ENCODE peak calls at places on chromosomes 7 and 10, in four cellular contexts. A is GM12878, H is SK-N-SH, Q is K562. S is an unnamed sample.

GRCh38 chr7:28572321-28573058 is 160.2 kb downstream of the CREB5 start:
- DNase-seq in A (no peak), H (peak), Q (no peak), S (no peak)

GRCh38 chr10:75226656-75227055 is 9.1 kb downstream of the COMTD1 start:
- DNase-seq in A (no peak), H (no peak), Q (no peak), S (peak)

GRCh38 chr7:26653430-26653911 is 210.9 kb downstream of the SKAP2 start:
- DNase-seq in A (no peak), H (no peak), Q (no peak), S (no peak)

GRCh38 chr10:93954726-93955363 is 38.9 kb upstream of the PLCE1 start:
- DNase-seq in A (no peak), H (no peak), Q (no peak), S (no peak)

GRCh38 chr7:139776486-139777303 is 1.1 kb downstream of the HIPK2 start:
- DNase-seq in A (peak), H (peak), Q (peak), S (no peak)

GRCh38 chr10:52318136-52318810 is 4.2 kb downstream of the DKK1 start:
- DNase-seq in A (no peak), H (no peak), Q (no peak), S (no peak)

GRCh38 chr7:102875700-102876192 is 37.1 kb upstream of the LRRC17 start:
- DNase-seq in A (no peak), H (no peak), Q (peak), S (no peak)

GRCh38 chr10:22230331-22230833 is 12.6 kb upstream of the EBLN1 start:
- DNase-seq in A (no peak), H (peak), Q (peak), S (no peak)

GRCh38 chr10:87578799-87579401 is 74.2 kb downstream of the MINPP1 start:
- DNase-seq in A (no peak), H (no peak), Q (no peak), S (no peak)

GRCh38 chr7:2717293-2717904 is 29.4 kb downstream of the AMZ1 start:
- DNase-seq in A (no peak), H (peak), Q (peak), S (no peak)

GRCh38 chr10:77348082-77348481 is 289.5 kb downstream of the KCNMA1 start:
- DNase-seq in A (no peak), H (no peak), Q (no peak), S (no peak)

GRCh38 chr7:18786796-18787195 is 291.2 kb downstream of the HDAC9 start:
- DNase-seq in A (no peak), H (no peak), Q (no peak), S (no peak)

GRCh38 chr10:130013938-130014733 is 50.1 kb upstream of the EBF3 start:
- DNase-seq in A (no peak), H (no peak), Q (no peak), S (no peak)

GRCh38 chr7:141654551-141654950 is 47.4 kb downstream of the DENND11 start:
- DNase-seq in A (peak), H (peak), Q (peak), S (peak)

GRCh38 chr7:111561659-111561908 is 708 bp downstream of the IMMP2L start:
- DNase-seq in A (no peak), H (no peak), Q (peak), S (no peak)

GRCh38 chr10:78185693-78186055 is 152.0 kb downstream of the RPS24 start:
- DNase-seq in A (no peak), H (no peak), Q (no peak), S (no peak)

GRCh38 chr10:35881320-35881719 is 239.2 kb upstream of the FZD8 start:
- DNase-seq in A (no peak), H (no peak), Q (no peak), S (no peak)

GRCh38 chr7:95996174-95996573 is 223.8 kb downstream of the DYNC1I1 start:
- DNase-seq in A (no peak), H (no peak), Q (no peak), S (no peak)

GRCh38 chr10:96673318-96674099 is 46.8 kb downstream of the PIK3AP1 start:
- DNase-seq in A (peak), H (no peak), Q (no peak), S (no peak)

GRCh38 chr7:46713868-46714596 is 793.0 kb upstream of the IGFBP3 start:
- DNase-seq in A (no peak), H (no peak), Q (no peak), S (no peak)

GRCh38 chr10:88557659-88558058 is 25.5 kb downstream of the RNLS start:
- DNase-seq in A (no peak), H (no peak), Q (no peak), S (no peak)

GRCh38 chr10:133520193-133520738 is 6.9 kb upstream of the CYP2E1 start:
- DNase-seq in A (peak), H (peak), Q (peak), S (peak)

GRCh38 chr7:118429141-118429540 is 204.6 kb downstream of the ANKRD7 start:
- DNase-seq in A (no peak), H (no peak), Q (no peak), S (no peak)

GRCh38 chr10:124224331-124225028 is 131.1 kb upstream of the CHST15 start:
- DNase-seq in A (no peak), H (no peak), Q (no peak), S (no peak)

GRCh38 chr7:119351320-119351719 is 921.7 kb upstream of the KCND2 start:
- DNase-seq in A (no peak), H (no peak), Q (no peak), S (no peak)

GRCh38 chr7:85341121-85341520 is 154.3 kb upstream of the SEMA3D start:
- DNase-seq in A (no peak), H (no peak), Q (no peak), S (no peak)

GRCh38 chr7:124276005-124276606 is 243.2 kb upstream of the TMEM229A start:
- DNase-seq in A (no peak), H (peak), Q (peak), S (peak)

GRCh38 chr10:130751106-130751840 is 560.2 kb downstream of the TCERG1L start:
- DNase-seq in A (no peak), H (no peak), Q (no peak), S (no peak)

GRCh38 chr7:45967591-45968157 is 46.6 kb upstream of the IGFBP3 start:
- DNase-seq in A (no peak), H (no peak), Q (no peak), S (no peak)

GRCh38 chr10:27138277-27138676 is 15.9 kb downstream of the YME1L1 start:
- DNase-seq in A (no peak), H (no peak), Q (no peak), S (no peak)

GRCh38 chr7:135160098-135160857 is 10.2 kb downstream of the CYREN start:
- DNase-seq in A (no peak), H (no peak), Q (peak), S (no peak)

GRCh38 chr10:20059084-20059835 is 243.0 kb downstream of the PLXDC2 start:
- DNase-seq in A (no peak), H (no peak), Q (no peak), S (no peak)

GRCh38 chr7:50266893-50267386 is 37.6 kb upstream of the IKZF1 start:
- DNase-seq in A (peak), H (no peak), Q (peak), S (no peak)

GRCh38 chr10:96618648-96619047 is 31.8 kb upstream of the TM9SF3 start:
- DNase-seq in A (no peak), H (no peak), Q (no peak), S (no peak)

DNA sequence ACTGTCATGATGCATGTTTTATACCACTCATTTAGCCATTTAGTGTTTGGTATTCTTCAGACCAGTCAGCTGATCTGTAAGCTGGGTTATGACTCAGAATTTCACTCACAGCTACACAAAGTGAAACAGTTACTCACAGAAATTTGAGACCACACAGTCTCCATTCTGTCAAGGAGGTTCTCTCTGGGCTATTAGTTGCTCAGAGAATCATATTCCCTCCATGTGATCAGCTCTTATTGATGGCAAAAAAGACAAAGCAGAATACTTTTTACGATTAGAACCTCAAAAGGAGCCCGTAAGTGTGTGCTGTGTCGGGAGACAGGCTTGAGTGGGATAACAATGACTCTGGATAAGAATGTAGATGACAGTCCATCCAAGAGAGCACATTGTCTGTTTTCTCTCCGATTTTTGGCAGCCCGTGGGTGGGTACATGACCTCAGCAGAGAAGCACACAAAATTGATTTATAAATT is 277.6 kb upstream of the SORCS1 start:
- DNase-seq in A (peak), H (no peak), Q (no peak), S (no peak)
- TF ChIP-seq USF1 in A (no peak), H (peak), Q (no peak), S (no peak)

DNA sequence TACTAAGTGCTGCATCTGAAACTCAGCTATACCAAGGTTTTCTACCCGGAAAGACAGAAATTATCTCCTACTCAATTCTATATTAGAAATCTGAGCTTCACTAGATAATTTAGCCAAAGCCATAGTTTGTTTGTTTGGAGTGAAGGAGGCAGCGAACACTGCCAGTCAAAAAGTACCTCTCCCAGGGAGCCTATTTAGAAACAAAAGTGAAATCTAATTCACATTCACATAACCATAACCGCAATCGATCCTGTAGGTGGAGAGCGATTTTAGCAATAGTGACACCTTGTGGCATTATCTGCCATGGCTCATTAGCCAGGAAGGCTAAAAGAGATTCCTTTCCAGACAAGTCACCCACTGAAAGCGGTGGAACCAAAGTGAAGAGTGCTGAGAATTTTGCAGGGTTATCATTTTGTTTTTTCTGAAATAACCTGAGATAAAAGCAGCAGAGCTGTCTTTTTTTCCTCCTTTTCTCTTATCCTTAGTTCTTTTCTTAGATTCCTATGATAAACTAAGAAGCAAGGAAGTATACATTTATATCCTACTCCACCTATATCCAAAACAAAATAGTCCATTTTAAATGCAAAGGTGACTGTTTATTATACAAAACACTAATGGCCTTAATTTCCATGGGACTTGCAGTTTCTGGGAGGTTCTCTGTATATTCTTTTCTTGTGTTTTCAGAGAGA is 83.7 kb upstream of the BET1 start:
- DNase-seq in A (peak), H (peak), Q (peak), S (peak)
- TF ChIP-seq USF1 in A (no peak), H (no peak), Q (no peak), S (no peak)

DNA sequence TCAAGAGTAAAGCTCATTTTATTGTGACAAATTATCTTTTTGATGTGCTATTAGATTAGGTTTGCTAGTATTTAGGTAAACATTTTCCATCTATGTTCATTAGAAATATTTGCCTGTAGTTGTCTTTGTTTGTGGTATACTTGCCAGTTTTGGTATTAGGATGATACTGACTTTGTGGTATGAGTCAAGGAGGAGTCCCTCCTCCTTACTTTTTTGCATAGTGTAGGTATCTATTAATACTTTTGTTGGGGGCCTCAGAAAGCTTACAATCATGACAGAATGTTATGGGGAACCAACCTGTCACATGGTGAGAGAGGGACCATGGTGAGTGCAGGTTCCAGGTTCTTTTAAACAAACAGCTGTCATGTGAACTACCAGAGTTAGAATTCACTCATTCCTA is 102.1 kb downstream of the ZWINT start:
- DNase-seq in A (no peak), H (no peak), Q (no peak), S (no peak)
- TF ChIP-seq USF1 in A (no peak), H (no peak), Q (no peak), S (no peak)

GRCh38 chr10:118452098-118452497 is 110.0 kb upstream of the FAM204A start:
- DNase-seq in A (no peak), H (no peak), Q (no peak), S (no peak)

GRCh38 chr10:118445535-118445934 is 103.4 kb upstream of the FAM204A start:
- DNase-seq in A (no peak), H (no peak), Q (no peak), S (no peak)

GRCh38 chr10:118447478-118447877 is 105.4 kb upstream of the FAM204A start:
- DNase-seq in A (no peak), H (peak), Q (no peak), S (no peak)

GRCh38 chr10:118448744-118449143 is 106.6 kb upstream of the FAM204A start:
- DNase-seq in A (no peak), H (no peak), Q (no peak), S (no peak)

DNA sequence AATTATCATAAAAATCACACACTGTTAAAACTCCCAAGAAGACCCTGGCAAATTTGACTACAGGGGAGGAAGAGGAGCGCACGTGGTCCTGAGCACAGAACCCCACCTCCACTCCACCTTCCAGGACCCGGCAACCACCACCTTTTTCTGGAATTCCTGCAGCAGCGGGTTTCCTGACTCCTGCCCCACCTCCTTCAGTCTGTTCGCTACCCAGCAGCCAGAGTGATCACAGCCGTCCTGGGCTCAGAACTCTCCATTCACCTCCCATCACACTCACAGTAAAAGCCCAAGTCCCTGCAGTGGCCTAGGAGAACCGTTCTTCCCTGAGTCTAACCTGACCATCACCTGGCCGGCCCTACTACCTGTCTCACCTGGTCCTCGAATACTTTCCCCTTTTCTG is 107.4 kb upstream of the FAM204A start:
- DNase-seq in A (no peak), H (no peak), Q (no peak), S (no peak)
- TF ChIP-seq USF1 in A (no peak), H (no peak), Q (no peak), S (no peak)

DNA sequence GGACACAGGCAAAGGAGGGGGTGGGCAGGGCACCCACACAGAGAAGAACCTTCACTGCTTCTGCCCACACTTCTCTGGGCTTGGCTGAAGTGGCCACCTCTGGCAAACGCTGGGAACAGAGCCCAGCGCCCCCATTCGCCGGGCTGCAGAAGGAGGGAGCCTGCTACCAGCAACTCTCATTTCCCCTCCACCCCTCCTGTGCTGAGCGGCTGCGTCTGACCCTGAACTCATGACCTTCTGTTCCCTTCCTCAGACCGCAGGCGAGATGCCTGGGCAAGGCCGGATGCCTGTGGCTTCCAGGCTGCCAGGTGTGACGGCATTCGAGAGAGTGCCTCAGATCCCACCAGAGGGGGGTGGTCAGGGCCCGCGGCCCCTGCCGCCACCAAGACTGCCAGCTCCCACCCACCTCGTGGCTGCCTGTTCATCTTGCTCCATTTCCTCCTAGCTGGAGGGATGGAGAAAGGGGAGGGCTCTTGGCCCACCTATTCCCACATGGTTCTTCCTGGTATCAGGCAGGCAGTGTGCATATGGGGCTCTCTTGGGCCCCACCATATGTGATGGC is 19.8 kb downstream of the DNAJB12 start:
- DNase-seq in A (peak), H (peak), Q (no peak), S (no peak)
- TF ChIP-seq USF1 in A (no peak), H (no peak), Q (peak), S (no peak)

DNA sequence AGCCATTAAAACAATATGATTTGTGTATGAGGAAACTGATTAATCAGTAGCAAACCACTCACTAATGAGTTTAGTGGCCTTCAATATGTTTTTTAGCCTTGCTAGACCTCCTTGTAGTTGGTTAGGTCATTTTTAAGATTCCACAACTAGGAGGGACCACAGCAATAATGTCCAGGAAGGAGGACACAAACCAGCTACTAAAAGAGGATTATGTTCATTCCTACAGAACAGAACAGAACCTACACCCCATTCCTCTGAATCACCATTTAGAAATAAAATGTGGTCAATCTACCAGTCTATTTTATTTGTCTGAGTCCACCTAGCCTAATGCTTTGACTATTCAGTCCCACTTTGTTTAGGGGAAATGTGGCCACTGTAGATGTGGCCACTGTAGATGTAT is 226.3 kb downstream of the GLI3 start:
- DNase-seq in A (no peak), H (no peak), Q (no peak), S (no peak)
- TF ChIP-seq USF1 in A (no peak), H (no peak), Q (no peak), S (no peak)

GRCh38 chr10:73408061-73408460 is 5.8 kb downstream of the ANXA7 start:
- DNase-seq in A (no peak), H (no peak), Q (no peak), S (no peak)
- TF ChIP-seq USF1 in A (no peak), H (no peak), Q (no peak), S (no peak)

GRCh38 chr7:24082826-24083225 is 201.2 kb upstream of the NPY start:
- DNase-seq in A (no peak), H (no peak), Q (no peak), S (no peak)
- TF ChIP-seq USF1 in A (no peak), H (no peak), Q (no peak), S (no peak)

GRCh38 chr7:152760384-152761115 is 998 bp downstream of the ACTR3B start:
- DNase-seq in A (no peak), H (peak), Q (peak), S (no peak)

GRCh38 chr7:152756126-152756525 is 3.4 kb upstream of the ACTR3B start:
- DNase-seq in A (no peak), H (no peak), Q (no peak), S (no peak)

GRCh38 chr7:152759655-152760383 is at the start of gene ACTR3B:
- DNase-seq in A (no peak), H (peak), Q (peak), S (peak)

GRCh38 chr7:152761116-152761748 is 1.7 kb downstream of the ACTR3B start:
- DNase-seq in A (no peak), H (no peak), Q (no peak), S (no peak)

DNA sequence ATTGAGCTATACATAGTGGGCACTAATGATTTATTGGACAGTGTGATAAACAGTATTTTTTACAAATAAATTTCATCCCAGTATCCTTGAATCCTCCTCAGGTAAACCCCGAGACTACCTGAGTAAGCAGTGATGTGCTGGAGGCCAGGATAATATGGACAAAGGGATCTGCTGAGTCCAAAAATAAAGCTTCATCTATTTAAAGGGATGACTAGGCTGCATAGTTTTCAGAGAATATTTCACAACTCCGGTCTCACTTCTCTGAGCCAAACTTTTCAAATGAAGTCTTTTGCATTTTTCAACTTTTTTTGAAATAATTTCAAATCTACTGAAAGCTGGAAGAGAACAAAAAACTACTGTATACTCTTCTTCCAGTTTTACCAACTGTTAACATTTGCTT is 2.5 kb downstream of the ACTR3B start:
- DNase-seq in A (no peak), H (no peak), Q (no peak), S (no peak)
- TF ChIP-seq USF1 in A (no peak), H (no peak), Q (no peak), S (no peak)

GRCh38 chr10:5618042-5618441 is 48.4 kb downstream of the ASB13 start:
- DNase-seq in A (no peak), H (no peak), Q (no peak), S (no peak)

GRCh38 chr10:5618829-5619228 is 47.6 kb downstream of the ASB13 start:
- DNase-seq in A (no peak), H (peak), Q (peak), S (no peak)

GRCh38 chr10:5616046-5616445 is 50.3 kb downstream of the ASB13 start:
- DNase-seq in A (no peak), H (no peak), Q (no peak), S (no peak)

GRCh38 chr10:5616871-5617270 is 49.5 kb downstream of the ASB13 start:
- DNase-seq in A (no peak), H (no peak), Q (no peak), S (no peak)

GRCh38 chr10:5617521-5617920 is 48.9 kb downstream of the ASB13 start:
- DNase-seq in A (no peak), H (no peak), Q (no peak), S (no peak)
- TF ChIP-seq USF1 in A (no peak), H (no peak), Q (no peak), S (no peak)

S was measured in WTC11.